ENCODE peak calls at places on chromosomes 11 and 22, in four cellular contexts. One of them, this sample, is unnamed.

GRCh38 chr11:34223021-34223813 is 117.8 kb downstream of the NAT10 start:
- DNase-seq in K562: no peak
- DNase-seq in WTC11: no peak
- DNase-seq in HepG2: no peak
- DNase-seq in this sample: no peak

GRCh38 chr11:64712430-64713030 is 10.5 kb downstream of the NRXN2 start:
- DNase-seq in HepG2: no peak
- DNase-seq in WTC11: no peak
- DNase-seq in K562: peak
- DNase-seq in this sample: no peak

GRCh38 chr22:23302171-23303002 is 122.1 kb downstream of the BCR start:
- DNase-seq in K562: peak
- DNase-seq in WTC11: no peak
- DNase-seq in HepG2: no peak
- DNase-seq in this sample: no peak

GRCh38 chr11:63907808-63908530 is 9.0 kb downstream of the RCOR2 start:
- DNase-seq in WTC11: peak
- DNase-seq in HepG2: no peak
- DNase-seq in K562: no peak
- DNase-seq in this sample: no peak

GRCh38 chr11:96123301-96123700 is 199.4 kb upstream of the MTMR2 start:
- DNase-seq in WTC11: no peak
- DNase-seq in K562: no peak
- DNase-seq in HepG2: no peak
- DNase-seq in this sample: no peak

GRCh38 chr11:77195071-77195705 is 67.1 kb downstream of the MYO7A start:
- DNase-seq in K562: no peak
- DNase-seq in HepG2: no peak
- DNase-seq in WTC11: no peak
- DNase-seq in this sample: no peak

GRCh38 chr11:35174666-35175065 is 35.7 kb downstream of the CD44 start:
- DNase-seq in K562: no peak
- DNase-seq in HepG2: no peak
- DNase-seq in WTC11: no peak
- DNase-seq in this sample: no peak

GRCh38 chr11:131498631-131499053 is 128.2 kb downstream of the NTM start:
- DNase-seq in K562: no peak
- DNase-seq in WTC11: no peak
- DNase-seq in HepG2: no peak
- DNase-seq in this sample: no peak

GRCh38 chr11:68649851-68650555 is 34.3 kb upstream of the GAL start:
- DNase-seq in HepG2: no peak
- DNase-seq in WTC11: no peak
- DNase-seq in K562: no peak
- DNase-seq in this sample: no peak

GRCh38 chr11:95556342-95557151 is 233.0 kb downstream of the FAM76B start:
- DNase-seq in HepG2: no peak
- DNase-seq in K562: no peak
- DNase-seq in WTC11: no peak
- DNase-seq in this sample: peak

GRCh38 chr22:45042263-45042662 is 32.5 kb upstream of the PHF21B start:
- DNase-seq in WTC11: no peak
- DNase-seq in HepG2: no peak
- DNase-seq in K562: no peak
- DNase-seq in this sample: no peak

GRCh38 chr22:31161386-31161785 is 1.4 kb downstream of the RNF185 start:
- DNase-seq in HepG2: no peak
- DNase-seq in WTC11: no peak
- DNase-seq in K562: no peak
- DNase-seq in this sample: no peak

GRCh38 chr22:29503811-29504372 is 23.9 kb downstream of the NEFH start:
- DNase-seq in K562: no peak
- DNase-seq in WTC11: no peak
- DNase-seq in HepG2: no peak
- DNase-seq in this sample: no peak

GRCh38 chr22:19799322-19800190 is 39.0 kb downstream of the TBX1 start:
- DNase-seq in K562: peak
- DNase-seq in WTC11: no peak
- DNase-seq in HepG2: no peak
- DNase-seq in this sample: no peak

DNA sequence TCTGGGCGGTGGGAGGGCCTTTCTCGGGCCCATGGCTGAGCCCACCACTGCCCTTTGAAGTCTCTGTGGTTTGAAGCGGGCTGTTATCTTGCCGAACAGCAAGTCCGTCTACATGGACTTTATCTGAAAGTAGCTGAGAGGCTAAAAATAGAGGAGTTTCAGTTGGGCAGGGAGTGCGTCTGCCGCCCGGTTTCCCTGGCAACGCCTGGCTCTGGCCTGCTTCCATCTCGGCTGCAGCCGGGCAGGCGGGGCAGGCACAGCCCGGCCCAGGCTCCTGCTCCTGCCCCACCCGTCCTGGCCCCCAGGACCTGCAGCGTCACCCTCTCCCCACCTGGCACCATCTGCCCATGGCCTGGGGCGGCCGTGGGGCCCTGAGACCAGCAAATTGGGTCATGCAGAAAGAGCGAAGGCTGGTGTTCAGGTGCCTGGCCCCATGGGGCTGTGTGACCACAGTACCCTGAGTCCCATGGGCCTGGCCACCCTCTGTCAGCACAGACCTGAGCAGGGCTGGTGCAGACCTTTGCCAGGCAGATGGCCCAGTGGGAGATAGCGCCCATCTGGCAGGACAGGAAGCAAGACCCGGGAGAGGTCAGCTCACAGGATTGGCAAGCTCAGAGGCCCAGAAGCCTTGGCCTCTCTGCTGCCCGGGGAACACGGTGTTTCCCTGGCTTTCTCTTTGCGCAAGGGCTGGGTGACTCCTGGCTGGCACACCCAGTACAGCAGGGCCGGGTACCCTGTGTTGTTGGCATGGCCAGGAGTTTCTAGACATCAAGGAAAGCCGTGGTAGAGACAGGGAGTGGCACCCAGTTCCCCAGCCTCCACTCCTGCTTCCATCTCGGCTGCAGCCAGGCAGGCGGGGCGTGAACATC is 79.1 kb upstream of the KCNQ1OT1 start:
- DNase-seq in K562: peak
- DNase-seq in HepG2: peak
- DNase-seq in WTC11: peak
- DNase-seq in this sample: no peak
- TF ChIP-seq NR2C2 in K562: no peak
- TF ChIP-seq NR2C2 in HepG2: no peak
- TF ChIP-seq NR2C2 in WTC11: no peak
- TF ChIP-seq NR2C2 in this sample: no peak

DNA sequence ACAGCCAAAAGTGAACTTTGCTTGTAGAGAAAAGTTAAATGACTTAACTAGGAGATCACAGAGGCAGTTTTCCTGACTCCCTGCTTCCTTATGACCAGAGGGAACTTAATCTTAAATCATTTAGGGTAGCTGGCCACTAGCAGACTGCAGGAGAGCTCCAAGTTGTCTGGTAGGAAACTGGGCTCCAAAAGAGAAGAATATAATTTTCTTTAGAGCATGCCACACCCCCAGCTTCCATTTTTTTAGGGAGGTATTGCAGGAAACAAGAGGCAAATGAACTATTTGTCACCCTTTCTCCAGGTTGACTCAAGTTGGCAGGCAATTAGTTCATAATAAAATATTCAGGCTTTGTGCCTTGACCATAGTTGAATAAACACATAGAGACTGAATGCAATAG is 2.6 kb downstream of the METTL15 start:
- DNase-seq in WTC11: no peak
- DNase-seq in HepG2: no peak
- DNase-seq in K562: no peak
- DNase-seq in this sample: no peak
- TF ChIP-seq NR2C2 in WTC11: no peak
- TF ChIP-seq NR2C2 in HepG2: no peak
- TF ChIP-seq NR2C2 in K562: no peak
- TF ChIP-seq NR2C2 in this sample: no peak

GRCh38 chr11:27391336-27392015 is 28.5 kb upstream of the CCDC34 start:
- DNase-seq in K562: peak
- DNase-seq in WTC11: no peak
- DNase-seq in HepG2: no peak
- DNase-seq in this sample: no peak

GRCh38 chr11:27392278-27392677 is 29.3 kb upstream of the CCDC34 start:
- DNase-seq in K562: no peak
- DNase-seq in WTC11: no peak
- DNase-seq in HepG2: no peak
- DNase-seq in this sample: no peak

GRCh38 chr11:27390318-27390958 is 27.4 kb upstream of the CCDC34 start:
- DNase-seq in HepG2: no peak
- DNase-seq in K562: no peak
- DNase-seq in WTC11: no peak
- DNase-seq in this sample: no peak

GRCh38 chr11:27392715-27393114 is 29.7 kb upstream of the CCDC34 start:
- DNase-seq in WTC11: no peak
- DNase-seq in K562: peak
- DNase-seq in HepG2: peak
- DNase-seq in this sample: no peak

DNA sequence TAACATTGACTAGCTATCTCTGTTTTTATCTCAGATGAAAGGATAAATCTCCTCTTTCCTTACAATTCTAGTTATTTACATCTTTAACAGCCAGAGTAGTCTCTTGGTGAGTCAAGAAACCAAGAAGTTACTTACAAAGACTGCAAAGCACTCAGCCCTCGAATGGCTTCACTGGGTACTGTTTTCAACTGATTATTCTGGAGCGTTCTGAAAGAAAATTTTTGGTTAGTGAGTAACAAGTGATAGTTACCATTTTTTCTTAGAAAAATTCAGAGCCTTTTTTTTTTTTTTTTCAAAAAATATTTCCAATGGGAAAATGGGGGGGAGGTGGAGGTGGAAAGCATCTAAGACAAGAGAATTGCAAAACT is 27.9 kb upstream of the CCDC34 start:
- DNase-seq in HepG2: no peak
- DNase-seq in WTC11: no peak
- DNase-seq in K562: no peak
- DNase-seq in this sample: no peak
- TF ChIP-seq NR2C2 in HepG2: no peak
- TF ChIP-seq NR2C2 in WTC11: no peak
- TF ChIP-seq NR2C2 in K562: no peak
- TF ChIP-seq NR2C2 in this sample: no peak

GRCh38 chr11:15119826-15120225 is 5.1 kb downstream of the INSC start:
- DNase-seq in WTC11: no peak
- DNase-seq in K562: no peak
- DNase-seq in HepG2: no peak
- DNase-seq in this sample: no peak

GRCh38 chr11:15117751-15118150 is 3.0 kb downstream of the INSC start:
- DNase-seq in HepG2: no peak
- DNase-seq in K562: no peak
- DNase-seq in WTC11: no peak
- DNase-seq in this sample: no peak

GRCh38 chr11:15115686-15116085 is 963 bp downstream of the INSC start:
- DNase-seq in WTC11: no peak
- DNase-seq in K562: no peak
- DNase-seq in HepG2: no peak
- DNase-seq in this sample: no peak

GRCh38 chr11:15119352-15119751 is 4.6 kb downstream of the INSC start:
- DNase-seq in HepG2: no peak
- DNase-seq in WTC11: no peak
- DNase-seq in K562: no peak
- DNase-seq in this sample: no peak

GRCh38 chr11:15118431-15118830 is 3.7 kb downstream of the INSC start:
- DNase-seq in HepG2: no peak
- DNase-seq in WTC11: no peak
- DNase-seq in K562: no peak
- DNase-seq in this sample: peak
- TF ChIP-seq NR2C2 in HepG2: no peak
- TF ChIP-seq NR2C2 in WTC11: no peak
- TF ChIP-seq NR2C2 in K562: no peak
- TF ChIP-seq NR2C2 in this sample: no peak

GRCh38 chr11:112002491-112003216 is 22.6 kb upstream of the DLAT start:
- DNase-seq in HepG2: no peak
- DNase-seq in K562: no peak
- DNase-seq in WTC11: no peak
- DNase-seq in this sample: no peak

GRCh38 chr11:112000703-112001102 is 24.5 kb upstream of the DLAT start:
- DNase-seq in WTC11: no peak
- DNase-seq in HepG2: no peak
- DNase-seq in K562: no peak
- DNase-seq in this sample: no peak

GRCh38 chr11:112004389-112004788 is 20.8 kb upstream of the DLAT start:
- DNase-seq in K562: peak
- DNase-seq in HepG2: peak
- DNase-seq in WTC11: peak
- DNase-seq in this sample: no peak

GRCh38 chr11:112005422-112006094 is 19.6 kb upstream of the DLAT start:
- DNase-seq in WTC11: no peak
- DNase-seq in HepG2: no peak
- DNase-seq in K562: no peak
- DNase-seq in this sample: no peak
- TF ChIP-seq NR2C2 in WTC11: no peak
- TF ChIP-seq NR2C2 in HepG2: no peak
- TF ChIP-seq NR2C2 in K562: no peak
- TF ChIP-seq NR2C2 in this sample: no peak

DNA sequence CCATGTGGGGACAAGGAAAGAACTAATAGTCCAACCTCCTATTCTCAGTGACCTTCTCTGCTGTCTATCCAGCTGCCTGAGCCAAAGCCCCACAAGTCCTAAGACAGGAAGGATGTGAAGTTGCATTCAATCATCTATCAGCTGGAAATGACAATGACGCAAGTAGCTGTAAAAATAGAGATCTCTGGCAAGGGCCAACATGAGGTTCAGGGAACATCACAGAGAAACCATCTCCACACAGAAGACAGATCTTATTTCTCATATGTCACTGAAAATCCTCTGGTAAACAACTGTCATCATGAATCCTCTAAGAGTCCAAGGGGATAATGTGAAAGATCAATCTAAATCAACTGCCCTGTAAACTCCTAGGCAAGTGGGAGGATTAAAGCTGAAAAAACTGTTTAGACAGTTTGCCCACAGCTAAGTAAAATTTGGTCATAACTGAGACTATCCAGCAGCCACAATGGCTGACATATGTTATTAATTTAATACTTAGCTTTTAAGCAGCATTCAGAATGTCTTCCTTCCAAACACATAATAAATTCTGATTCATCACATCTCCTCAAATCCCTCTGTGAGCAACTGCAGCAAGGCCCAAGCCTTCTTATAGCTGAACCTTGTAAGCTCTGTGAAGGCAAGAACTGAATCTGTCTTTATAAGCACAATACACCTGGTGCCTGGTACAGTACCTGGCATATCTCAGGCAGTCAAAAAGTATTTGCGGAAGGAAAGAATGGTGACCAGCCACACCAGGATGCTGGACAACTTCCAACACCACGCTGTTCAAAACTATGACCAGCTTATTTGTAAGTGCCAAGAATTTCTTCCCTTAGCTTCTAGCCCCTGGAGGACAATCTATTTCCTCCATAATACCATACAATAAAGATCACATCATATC is 52.0 kb downstream of the ALG9 start:
- DNase-seq in K562: no peak
- DNase-seq in WTC11: no peak
- DNase-seq in HepG2: no peak
- DNase-seq in this sample: no peak
- TF ChIP-seq NR2C2 in K562: no peak
- TF ChIP-seq NR2C2 in WTC11: no peak
- TF ChIP-seq NR2C2 in HepG2: no peak
- TF ChIP-seq NR2C2 in this sample: no peak

GRCh38 chr22:37267128-37267587 is 15.2 kb upstream of the CYTH4 start:
- DNase-seq in HepG2: no peak
- DNase-seq in WTC11: peak
- DNase-seq in K562: peak
- DNase-seq in this sample: no peak
- TF ChIP-seq NR2C2 in HepG2: no peak
- TF ChIP-seq NR2C2 in WTC11: no peak
- TF ChIP-seq NR2C2 in K562: no peak
- TF ChIP-seq NR2C2 in this sample: no peak

GRCh38 chr11:134527382-134528243 is 115.6 kb upstream of the B3GAT1 start:
- DNase-seq in HepG2: no peak
- DNase-seq in K562: no peak
- DNase-seq in WTC11: no peak
- DNase-seq in this sample: no peak
- TF ChIP-seq NR2C2 in HepG2: no peak
- TF ChIP-seq NR2C2 in K562: no peak
- TF ChIP-seq NR2C2 in WTC11: no peak
- TF ChIP-seq NR2C2 in this sample: no peak